ENCODE peak calls at places on chromosomes 3 and 15, in four cellular contexts. P is PC-3, Z is left ventricle myocardium inferior, C is ascending aorta. H is an unnamed sample.

GRCh38 chr15:73940061-73940981 is 14.1 kb downstream of the LOXL1 start:
- DNase-seq in C (peak; percentile 62), Z (no peak), P (peak; percentile 30), H (no peak)

GRCh38 chr15:45307230-45307924 is 55.3 kb downstream of the SLC28A2 start:
- DNase-seq in P (peak; percentile 71), Z (no peak), C (no peak), H (no peak)

GRCh38 chr3:104367000-104367399 is 999.7 kb upstream of the ALCAM start:
- DNase-seq in C (no peak), Z (no peak), P (no peak), H (no peak)

GRCh38 chr3:138395865-138396751 is 38.3 kb upstream of the ESYT3 start:
- DNase-seq in Z (peak; percentile 54), P (no peak), C (peak; percentile 46), H (no peak)

GRCh38 chr3:11331101-11331500 is 58.9 kb downstream of the ATG7 start:
- DNase-seq in P (peak; percentile 38), C (no peak), Z (no peak), H (no peak)

GRCh38 chr3:43704697-43705096 is 14.0 kb downstream of the ABHD5 start:
- DNase-seq in Z (no peak), C (no peak), P (no peak), H (no peak)

GRCh38 chr15:71374607-71375352 is 259.5 kb downstream of the THSD4 start:
- DNase-seq in Z (no peak), C (no peak), P (no peak), H (no peak)

GRCh38 chr3:54079314-54079713 is 43.0 kb upstream of the CACNA2D3 start:
- DNase-seq in C (no peak), P (no peak), Z (no peak), H (no peak)

GRCh38 chr3:115239717-115240116 is 92.6 kb upstream of the ZBTB20 start:
- DNase-seq in P (peak; percentile 95), Z (peak; percentile 25), C (peak; percentile 87), H (no peak)

GRCh38 chr3:50242778-50243551 is 7.0 kb downstream of the GNAI2 start:
- DNase-seq in P (no peak), C (peak; percentile 83), Z (peak; percentile 74), H (peak; percentile 50)

GRCh38 chr3:123123716-123124616 is 57.1 kb downstream of the PDIA5 start:
- DNase-seq in C (no peak), Z (no peak), P (no peak), H (no peak)

GRCh38 chr15:56383011-56383410 is 17.8 kb downstream of the TEX9 start:
- DNase-seq in P (peak; percentile 17), C (no peak), Z (no peak), H (no peak)

GRCh38 chr15:59722451-59722850 is 33.3 kb upstream of the BNIP2 start:
- DNase-seq in Z (no peak), P (no peak), C (no peak), H (no peak)

GRCh38 chr15:39594056-39594763 is 13.3 kb downstream of the THBS1 start:
- DNase-seq in Z (no peak), C (no peak), P (peak; percentile 7), H (no peak)

GRCh38 chr3:115615451-115615850 is 7.9 kb upstream of the GAP43 start:
- DNase-seq in Z (no peak), C (no peak), P (no peak), H (no peak)

GRCh38 chr15:87145686-87146085 is 1066.0 kb downstream of the AGBL1 start:
- DNase-seq in C (no peak), P (no peak), Z (no peak), H (no peak)

GRCh38 chr3:86937306-86937791 is 53.6 kb downstream of the VGLL3 start:
- DNase-seq in C (peak; percentile 81), P (no peak), Z (peak; percentile 21), H (no peak)

GRCh38 chr15:41950505-41950904 is 21.9 kb downstream of the EHD4 start:
- DNase-seq in C (no peak), P (no peak), Z (no peak), H (no peak)

GRCh38 chr3:156643729-156644389 is 30.5 kb upstream of the TIPARP start:
- DNase-seq in Z (no peak), C (no peak), P (no peak), H (no peak)

GRCh38 chr3:183013074-183013473 is 32.7 kb upstream of the DCUN1D1 start:
- DNase-seq in C (no peak), Z (no peak), P (no peak), H (no peak)

GRCh38 chr3:44439499-44440295 is 37.8 kb downstream of the ZNF445 start:
- DNase-seq in C (peak; percentile 90), Z (peak; percentile 52), P (no peak), H (no peak)

GRCh38 chr3:98796334-98796733 is 33.2 kb downstream of the ST3GAL6 start:
- DNase-seq in C (no peak), Z (no peak), P (no peak), H (no peak)

GRCh38 chr3:138875754-138876664 is 41.3 kb upstream of the PIK3CB start:
- DNase-seq in P (no peak), C (no peak), Z (no peak), H (no peak)

GRCh38 chr3:13687409-13687989 is 138.6 kb downstream of the FBLN2 start:
- DNase-seq in C (no peak), Z (no peak), P (no peak), H (no peak)

GRCh38 chr3:71461749-71462483 is 121.6 kb downstream of the FOXP1 start:
- DNase-seq in P (peak; percentile 66), Z (no peak), C (no peak), H (no peak)

GRCh38 chr15:50219820-50220219 is 37.8 kb downstream of the SLC27A2 start:
- DNase-seq in P (no peak), C (no peak), Z (no peak), H (no peak)

GRCh38 chr15:89632563-89633430 is 22.5 kb downstream of the KIF7 start:
- DNase-seq in P (no peak), Z (no peak), C (no peak), H (no peak)

GRCh38 chr3:121822973-121823372 is 11.9 kb downstream of the IQCB1 start:
- DNase-seq in Z (no peak), C (no peak), P (no peak), H (no peak)

GRCh38 chr3:126179825-126180476 is 435 bp downstream of the ALDH1L1 start:
- DNase-seq in C (peak; percentile 86), Z (peak; percentile 67), P (no peak), H (no peak)

GRCh38 chr3:120144267-120144666 is 50.0 kb upstream of the GSK3B start:
- DNase-seq in Z (no peak), P (peak; percentile 82), C (no peak), H (no peak)

GRCh38 chr3:154904328-154904727 is 175.8 kb upstream of the MME start:
- DNase-seq in P (peak; percentile 53), Z (no peak), C (no peak), H (no peak)

GRCh38 chr3:195802261-195802701 is 9.4 kb downstream of the MUC4 start:
- DNase-seq in C (no peak), P (no peak), Z (no peak), H (no peak)

GRCh38 chr15:67716171-67716570 is 109.1 kb upstream of the SKOR1 start:
- DNase-seq in P (no peak), C (no peak), Z (no peak), H (no peak)

GRCh38 chr15:75350601-75351331 is 3.9 kb downstream of the NEIL1 start:
- DNase-seq in P (no peak), C (no peak), Z (no peak), H (no peak)

GRCh38 chr3:157516928-157517327 is 13.7 kb upstream of the VEPH1 start:
- DNase-seq in P (no peak), C (no peak), Z (no peak), H (no peak)

GRCh38 chr3:122227036-122227781 is 43.7 kb downstream of the CASR start:
- DNase-seq in P (no peak), Z (no peak), C (no peak), H (no peak)

GRCh38 chr3:32646761-32647160 is 38.2 kb upstream of the CNOT10 start:
- DNase-seq in Z (no peak), P (no peak), C (no peak), H (no peak)

GRCh38 chr3:65402597-65402996 is 636.1 kb downstream of the MAGI1 start:
- DNase-seq in Z (no peak), P (peak; percentile 83), C (peak; percentile 64), H (no peak)

GRCh38 chr15:25068696-25069095 is 113.9 kb downstream of the SNRPN start:
- DNase-seq in C (no peak), P (no peak), Z (no peak), H (no peak)
- H3K9me3 ChIP-seq in C (peaks cover 100% of the 10 kb centered on the region), P (peaks cover 81% of the 10 kb centered on the region), Z (peaks cover 100% of the 10 kb centered on the region), H (peaks cover 66% of the 10 kb centered on the region)

GRCh38 chr3:149832086-149832485 is 19.1 kb downstream of the RNF13 start:
- DNase-seq in Z (no peak), P (no peak), C (no peak), H (no peak)
- H3K9me3 ChIP-seq in Z (peaks cover 55% of the 10 kb centered on the region), P (peaks cover 36% of the 10 kb centered on the region), C (peaks cover 25% of the 10 kb centered on the region), H (peaks cover 4% of the 10 kb centered on the region)

GRCh38 chr3:57283366-57283765 is 9.1 kb downstream of the ASB14 start:
- DNase-seq in Z (no peak), C (no peak), P (no peak), H (no peak)

GRCh38 chr3:57292159-57292894 is at the start of gene ASB14:
- DNase-seq in C (no peak), P (no peak), Z (no peak), H (no peak)

GRCh38 chr3:57288403-57288802 is 4.1 kb downstream of the ASB14 start:
- DNase-seq in Z (no peak), P (no peak), C (no peak), H (no peak)

GRCh38 chr3:57281710-57282109 is 10.8 kb downstream of the ASB14 start:
- DNase-seq in C (no peak), Z (no peak), P (peak; percentile 43), H (no peak)

GRCh38 chr3:57287205-57287604 is 5.3 kb downstream of the ASB14 start:
- DNase-seq in C (no peak), Z (no peak), P (no peak), H (no peak)
- H3K9me3 ChIP-seq in C (no peaks in the 10 kb centered on the region), Z (no peaks in the 10 kb centered on the region), P (no peaks in the 10 kb centered on the region), H (no peaks in the 10 kb centered on the region)

DNA sequence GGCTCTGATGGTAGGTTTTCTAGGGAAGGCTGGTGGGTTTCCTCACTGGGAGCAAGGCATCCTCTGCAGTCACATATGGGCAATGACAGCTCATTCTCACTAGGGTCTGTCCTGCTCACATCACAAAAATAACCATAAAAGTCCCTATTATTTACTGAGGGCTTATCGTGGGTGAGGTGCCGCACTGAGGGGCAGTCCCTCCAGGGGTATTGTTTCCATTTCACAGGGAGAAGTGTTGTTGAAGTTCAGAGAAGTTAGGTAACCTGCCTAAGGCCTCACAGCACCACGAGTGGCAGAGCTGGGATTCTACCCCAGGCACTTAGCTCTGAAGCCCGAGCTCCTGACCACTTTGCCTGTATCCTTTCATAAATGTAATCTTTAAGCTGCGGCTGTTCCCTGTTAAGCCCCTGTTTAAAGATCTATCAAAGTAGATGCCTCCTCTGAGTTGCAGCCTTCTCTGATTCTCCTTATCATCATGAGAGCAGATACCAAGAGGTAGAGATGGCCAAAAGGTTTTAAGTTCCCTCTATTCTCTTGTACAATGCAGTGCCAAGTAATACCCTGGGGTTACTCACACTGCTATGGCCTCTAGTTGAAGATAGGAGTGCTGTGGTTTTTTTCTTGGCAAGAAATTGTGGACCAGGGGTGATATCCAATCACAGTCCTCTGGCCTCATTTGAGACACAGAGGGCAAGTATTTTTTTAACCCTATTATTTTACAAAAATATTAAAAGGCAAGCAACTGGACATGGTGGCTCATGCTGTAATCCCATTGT is 107.0 kb downstream of the RPLP1 start:
- DNase-seq in Z (no peak), C (no peak), P (no peak), H (no peak)
- H3K9me3 ChIP-seq in Z (no peaks in the 10 kb centered on the region), C (no peaks in the 10 kb centered on the region), P (no peaks in the 10 kb centered on the region), H (no peaks in the 10 kb centered on the region)

H was measured in T-helper 17 cell.